ENCODE peak calls at places on chromosomes 12 and 14, in four cellular contexts. Y, O, D and I are unnamed samples.

GRCh38 chr12:47739959-47740358 is 14.7 kb upstream of the ENDOU start:
- DNase-seq in Y (no peak), O (no peak), D (no peak), I (no peak)

GRCh38 chr12:19451196-19451595 is 11.9 kb downstream of the AEBP2 start:
- DNase-seq in Y (no peak), O (no peak), D (no peak), I (no peak)

GRCh38 chr14:42428996-42429395 is 822.3 kb downstream of the LRFN5 start:
- DNase-seq in Y (no peak), O (no peak), D (no peak), I (no peak)

GRCh38 chr12:57735198-57735855 is 3.2 kb downstream of the AGAP2 start:
- DNase-seq in Y (peak), O (no peak), D (no peak), I (peak)

GRCh38 chr14:96051642-96052540 is 12.7 kb downstream of the C14orf132 start:
- DNase-seq in Y (no peak), O (no peak), D (no peak), I (no peak)

GRCh38 chr12:6696690-6697583 is 3.7 kb downstream of the PIANP start:
- DNase-seq in Y (no peak), O (no peak), D (no peak), I (no peak)

GRCh38 chr14:68257969-68258368 is 438.4 kb downstream of the RAD51B start:
- DNase-seq in Y (no peak), O (no peak), D (no peak), I (no peak)

GRCh38 chr14:73472182-73473114 is 14.1 kb upstream of the NUMB start:
- DNase-seq in Y (peak), O (peak), D (peak), I (peak)

GRCh38 chr12:122088181-122088810 is 9.7 kb downstream of the MLXIP start:
- DNase-seq in Y (no peak), O (no peak), D (no peak), I (no peak)

GRCh38 chr14:67359319-67359774 is 257 bp downstream of the ATP6V1D start:
- DNase-seq in Y (no peak), O (no peak), D (peak), I (no peak)

GRCh38 chr12:14993117-14993516 is 20.3 kb downstream of the PDE6H start:
- DNase-seq in Y (no peak), O (no peak), D (no peak), I (no peak)

GRCh38 chr12:4089147-4089606 is 184.4 kb upstream of the CCND2 start:
- DNase-seq in Y (no peak), O (no peak), D (no peak), I (no peak)

GRCh38 chr12:132653567-132654290 is 33.4 kb downstream of the POLE start:
- DNase-seq in Y (no peak), O (no peak), D (no peak), I (no peak)

GRCh38 chr12:124361074-124361965 is 66.4 kb downstream of the RFLNA start:
- DNase-seq in Y (no peak), O (no peak), D (no peak), I (no peak)

GRCh38 chr14:71472281-71472960 is 459.8 kb upstream of the RGS6 start:
- DNase-seq in Y (no peak), O (no peak), D (peak), I (no peak)

GRCh38 chr14:31988237-31988636 is 88.9 kb upstream of the ARHGAP5 start:
- DNase-seq in Y (no peak), O (no peak), D (no peak), I (no peak)

GRCh38 chr12:16220120-16220519 is 57.4 kb downstream of the SLC15A5 start:
- DNase-seq in Y (no peak), O (no peak), D (no peak), I (no peak)

GRCh38 chr12:2893007-2893406 is 2.3 kb downstream of the TULP3 start:
- DNase-seq in Y (no peak), O (no peak), D (peak), I (no peak)

GRCh38 chr12:41893491-41893890 is 251.2 kb downstream of the GXYLT1 start:
- DNase-seq in Y (no peak), O (no peak), D (no peak), I (no peak)

GRCh38 chr12:104582739-104583138 is 126.0 kb downstream of the CHST11 start:
- DNase-seq in Y (no peak), O (no peak), D (no peak), I (no peak)